ENCODE peak calls at places on chromosome 17, in four cellular contexts. C is activated T-cell treated with anti-CD3 and anti-CD28 coated beads, Interleukin-2, amount 50 U/mL, for 4 hours; H is mucosa of descending colon; K is G401. F is an unnamed sample.

GRCh38 chr17:46125831-46126230 is 67.4 kb downstream of the KANSL1 start:
- DNase-seq in C (no peak), H (no peak), K (no peak), F (no peak)

GRCh38 chr17:50297407-50297865 is 23.2 kb downstream of the TMEM92 start:
- DNase-seq in C (peak), H (peak), K (peak), F (peak)

GRCh38 chr17:76909971-76910760 is 42.0 kb downstream of the MGAT5B start:
- DNase-seq in C (no peak), H (no peak), K (no peak), F (no peak)

GRCh38 chr17:33520404-33521032 is 227.4 kb upstream of the ASIC2 start:
- DNase-seq in C (peak), H (no peak), K (peak), F (no peak)

GRCh38 chr17:2685696-2686095 is 25.9 kb downstream of the CLUH start:
- DNase-seq in C (no peak), H (no peak), K (no peak), F (no peak)

GRCh38 chr17:51474764-51475163 is 214.4 kb downstream of the UTP18 start:
- DNase-seq in C (no peak), H (no peak), K (no peak), F (no peak)

GRCh38 chr17:47810200-47810821 is 11.3 kb downstream of the OSBPL7 start:
- DNase-seq in C (no peak), H (peak), K (no peak), F (no peak)

GRCh38 chr17:65588194-65588808 is 26.9 kb upstream of the AXIN2 start:
- DNase-seq in C (no peak), H (peak), K (peak), F (no peak)

GRCh38 chr17:65449495-65449894 is 112.0 kb downstream of the AXIN2 start:
- DNase-seq in C (no peak), H (no peak), K (no peak), F (no peak)

GRCh38 chr17:68204736-68205135 is 43.1 kb upstream of the AMZ2 start:
- DNase-seq in C (no peak), H (no peak), K (no peak), F (peak)

GRCh38 chr17:49390548-49391324 is 23.9 kb downstream of the PHB1 start:
- DNase-seq in C (no peak), H (peak), K (no peak), F (peak)

GRCh38 chr17:54172654-54173316 is 350.1 kb downstream of the KIF2B start:
- DNase-seq in C (no peak), H (no peak), K (peak), F (no peak)

GRCh38 chr17:50841949-50842354 is 6.6 kb downstream of the WFIKKN2 start:
- DNase-seq in C (peak), H (no peak), K (peak), F (no peak)

GRCh38 chr17:28225271-28225670 is 93.7 kb upstream of the TMEM97 start:
- DNase-seq in C (no peak), H (no peak), K (no peak), F (peak)

GRCh38 chr17:4625181-4625601 is 16.3 kb downstream of the ALOX15 start:
- DNase-seq in C (no peak), H (no peak), K (no peak), F (no peak)

GRCh38 chr17:22304667-22305303 is 612.5 kb downstream of the KCNJ18 start:
- DNase-seq in C (no peak), H (no peak), K (no peak), F (no peak)

GRCh38 chr17:50269477-50270429 is 4.5 kb upstream of the TMEM92 start:
- DNase-seq in C (peak), H (no peak), K (peak), F (peak)

GRCh38 chr17:47119746-47120520 is 69.2 kb downstream of the CDC27 start:
- DNase-seq in C (no peak), H (no peak), K (no peak), F (no peak)

GRCh38 chr17:43536236-43537088 is 9.7 kb downstream of the ETV4 start:
- DNase-seq in C (no peak), H (no peak), K (no peak), F (peak)

GRCh38 chr17:63425478-63425877 is 20.6 kb downstream of the CYB561 start:
- DNase-seq in C (peak), H (peak), K (peak), F (peak)

GRCh38 chr17:51684214-51684613 is 423.9 kb downstream of the UTP18 start:
- DNase-seq in C (no peak), H (no peak), K (no peak), F (no peak)

GRCh38 chr17:60525347-60525623 is 757 bp downstream of the APPBP2 start:
- DNase-seq in C (no peak), H (no peak), K (no peak), F (no peak)

GRCh38 chr17:81128338-81128737 is 37.0 kb upstream of the PVALEF start:
- DNase-seq in C (no peak), H (no peak), K (no peak), F (no peak)

GRCh38 chr17:60161598-60162330 is 12.0 kb downstream of the CA4 start:
- DNase-seq in C (no peak), H (no peak), K (peak), F (peak)

GRCh38 chr17:80772906-80773242 is 218.8 kb upstream of the CHMP6 start:
- DNase-seq in C (no peak), H (no peak), K (no peak), F (no peak)

GRCh38 chr17:73703216-73703615 is 59.0 kb upstream of the SDK2 start:
- DNase-seq in C (no peak), H (no peak), K (no peak), F (no peak)

GRCh38 chr17:78883533-78884131 is 19.4 kb downstream of the CEP295NL start:
- DNase-seq in C (no peak), H (peak), K (peak), F (peak)

GRCh38 chr17:38416840-38417209 is 11.4 kb upstream of the ARHGAP23 start:
- DNase-seq in C (no peak), H (no peak), K (no peak), F (no peak)

GRCh38 chr17:83204230-83204725 is 124.9 kb downstream of the METRNL start:
- DNase-seq in C (no peak), H (no peak), K (peak), F (no peak)

GRCh38 chr17:75734674-75735294 is 13.5 kb downstream of the ITGB4 start:
- DNase-seq in C (no peak), H (no peak), K (no peak), F (no peak)

GRCh38 chr17:82536220-82537201 is 17.0 kb downstream of the FOXK2 start:
- DNase-seq in C (no peak), H (no peak), K (no peak), F (no peak)

GRCh38 chr17:32253117-32253611 is 12.5 kb upstream of the RHBDL3 start:
- DNase-seq in C (peak), H (no peak), K (peak), F (peak)